ENCODE peak calls at places on chromosomes 11 and 22, in four cellular contexts. B is activated naive CD8-positive, alpha-beta T cell treated with anti-CD3 and anti-CD28 coated beads, Interleukin-2, amount 50 U/mL, for 24 hours; I is posterior vena cava; L is upper lobe of right lung. O is an unnamed sample.

GRCh38 chr11:73999581-74000306 is 9.1 kb downstream of the UCP3 start:
- DNase-seq in B (no peak), I (peak), L (no peak), O (peak)

GRCh38 chr11:87917111-87917510 is 258.1 kb downstream of the RAB38 start:
- DNase-seq in B (no peak), I (no peak), L (no peak), O (no peak)

GRCh38 chr11:128582496-128583366 is 4.6 kb downstream of the ETS1 start:
- DNase-seq in B (no peak), I (no peak), L (no peak), O (peak)

GRCh38 chr11:4991066-4991465 is 3.6 kb upstream of the OR51L1 start:
- DNase-seq in L (no peak), I (no peak), B (no peak), O (no peak)

GRCh38 chr11:74577624-74578396 is 14.6 kb upstream of the POLD3 start:
- DNase-seq in B (no peak), I (no peak), L (no peak), O (no peak)

GRCh38 chr11:117671370-117671769 is 125.6 kb downstream of the DSCAML1 start:
- DNase-seq in B (no peak), I (no peak), L (no peak), O (no peak)

GRCh38 chr22:34858026-34858425 is 207.9 kb upstream of the ISX start:
- DNase-seq in L (no peak), B (no peak), I (no peak), O (no peak)

GRCh38 chr11:58275002-58275401 is 6.9 kb upstream of the OR10W1 start:
- DNase-seq in I (no peak), L (no peak), B (no peak), O (no peak)

GRCh38 chr22:20437253-20438065 is at the start of gene SCARF2:
- DNase-seq in I (peak), L (peak), B (no peak), O (peak)

GRCh38 chr22:39171623-39172264 is 19.3 kb upstream of the CBX7 start:
- DNase-seq in B (no peak), I (no peak), L (no peak), O (no peak)

GRCh38 chr11:63768232-63769043 is at the start of gene ZFTA:
- DNase-seq in I (peak), B (peak), L (peak), O (peak)

GRCh38 chr11:128179049-128179448 is 408.3 kb downstream of the ETS1 start:
- DNase-seq in I (no peak), B (no peak), L (no peak), O (no peak)

GRCh38 chr22:41096391-41096790 is 4.0 kb downstream of the EP300 start:
- DNase-seq in B (no peak), I (no peak), L (no peak), O (no peak)

GRCh38 chr22:50192825-50193204 is 7.1 kb downstream of the TRABD start:
- DNase-seq in I (no peak), B (peak), L (no peak), O (no peak)

GRCh38 chr22:29443452-29443851 is 5.1 kb downstream of the RFPL1 start:
- DNase-seq in I (no peak), B (no peak), L (no peak), O (no peak)

GRCh38 chr22:23522642-23523251 is 57.3 kb downstream of the IGLL1 start:
- DNase-seq in I (peak), L (peak), B (no peak), O (no peak)

GRCh38 chr11:1548221-1549070 is 23.6 kb downstream of the DUSP8 start:
- DNase-seq in B (no peak), I (no peak), L (peak), O (peak)

GRCh38 chr11:47412152-47412746 is 3.9 kb downstream of the SLC39A13 start:
- DNase-seq in I (no peak), L (peak), B (peak), O (peak)

GRCh38 chr11:32176223-32176811 is 85.4 kb downstream of the RCN1 start:
- DNase-seq in B (peak), I (peak), L (no peak), O (peak)

GRCh38 chr22:29004647-29005371 is 56.8 kb downstream of the C22orf31 start:
- DNase-seq in L (peak), B (no peak), I (no peak), O (no peak)

GRCh38 chr11:31915867-31916266 is 104.7 kb upstream of the PAX6 start:
- DNase-seq in B (no peak), L (no peak), I (no peak), O (no peak)

GRCh38 chr11:125451400-125452124 is 44.5 kb downstream of the FEZ1 start:
- DNase-seq in I (no peak), B (peak), L (peak), O (peak)

GRCh38 chr11:59706518-59707285 is 6.9 kb downstream of the OR10V1 start:
- DNase-seq in B (no peak), I (no peak), L (no peak), O (no peak)

GRCh38 chr22:37926358-37926757 is 20.3 kb downstream of the MICALL1 start:
- DNase-seq in I (no peak), B (no peak), L (no peak), O (no peak)

GRCh38 chr11:834371-835316 is 1.9 kb downstream of the CD151 start:
- DNase-seq in B (no peak), I (no peak), L (peak), O (peak)

GRCh38 chr11:12184696-12185095 is 74.3 kb downstream of the MICAL2 start:
- DNase-seq in B (no peak), L (no peak), I (no peak), O (no peak)

GRCh38 chr11:9893474-9893873 is 229.6 kb downstream of the SWAP70 start:
- DNase-seq in I (no peak), B (no peak), L (no peak), O (no peak)

GRCh38 chr11:122717264-122717867 is 61.8 kb downstream of the UBASH3B start:
- DNase-seq in L (no peak), I (no peak), B (peak), O (no peak)

GRCh38 chr11:69546735-69547370 is 65.4 kb downstream of the LINC01488 start:
- DNase-seq in L (peak), B (peak), I (peak), O (peak)

GRCh38 chr11:12902784-12903491 is 106.2 kb upstream of the RASSF10 start:
- DNase-seq in B (no peak), I (no peak), L (no peak), O (no peak)

GRCh38 chr11:46332568-46333128 is 14.6 kb upstream of the DGKZ start:
- DNase-seq in B (peak), I (no peak), L (no peak), O (no peak)

GRCh38 chr11:98036810-98037209 is 983.9 kb upstream of the CNTN5 start:
- DNase-seq in I (no peak), L (no peak), B (no peak), O (no peak)

GRCh38 chr11:2820976-2821375 is 64.6 kb downstream of the CDKN1C start:
- DNase-seq in B (no peak), I (peak), L (peak), O (no peak)

O was measured in sigmoid colon.